ENCODE peak calls at places on chromosomes 3 and 15, in nine cellular contexts. M is psoas muscle, R is RWPE1, E is substantia nigra, J is PC-3, U is stomach, T is pancreas, S is left lung, Z is prostate gland. W is an unnamed sample.

GRCh38 chr3:99781761-99782160 is 35.9 kb upstream of the CMSS1 start:
- DNase-seq in Z (no peak), J (peak; percentile 90), M (no peak), R (no peak), S (no peak), T (no peak), U (no peak), E (no peak), W (no peak)

GRCh38 chr3:59246719-59247401 is 197.0 kb upstream of the CFAP20DC start:
- DNase-seq in E (no peak), T (no peak), U (no peak), R (no peak), J (peak; percentile 70), M (no peak), S (no peak), Z (no peak), W (no peak)

GRCh38 chr15:101092867-101093202 is 159.0 kb downstream of the CHSY1 start:
- DNase-seq in Z (no peak), J (no peak), U (no peak), S (no peak), T (no peak), R (no peak), M (no peak), E (no peak), W (no peak)

GRCh38 chr3:189355481-189356201 is 183.9 kb downstream of the TPRG1 start:
- DNase-seq in M (no peak), S (no peak), U (no peak), Z (peak; percentile 17), T (no peak), E (no peak), J (peak; percentile 84), R (peak; percentile 85), W (peak; percentile 79)

GRCh38 chr3:185874119-185874518 is 49.3 kb upstream of the IGF2BP2 start:
- DNase-seq in E (no peak), S (no peak), Z (no peak), T (no peak), J (no peak), U (no peak), M (no peak), R (no peak), W (no peak)

GRCh38 chr3:99504258-99504657 is 134.1 kb upstream of the COL8A1 start:
- DNase-seq in T (no peak), Z (no peak), U (no peak), J (no peak), R (no peak), S (no peak), E (no peak), M (no peak), W (no peak)

GRCh38 chr15:53448215-53449001 is 311.1 kb downstream of the WDR72 start:
- DNase-seq in T (no peak), M (no peak), U (no peak), R (no peak), Z (no peak), S (no peak), J (no peak), E (no peak), W (no peak)

GRCh38 chr3:115292131-115292530 is 145.0 kb upstream of the ZBTB20 start:
- DNase-seq in J (no peak), U (no peak), E (no peak), M (no peak), T (no peak), Z (no peak), S (no peak), R (no peak), W (no peak)

GRCh38 chr3:55000946-55001345 is 73.1 kb upstream of the LRTM1 start:
- DNase-seq in E (no peak), R (no peak), S (no peak), Z (no peak), U (no peak), J (no peak), M (no peak), T (no peak), W (no peak)

GRCh38 chr3:53845103-53845880 is 927 bp downstream of the CHDH start:
- DNase-seq in Z (peak; percentile 69), U (peak; percentile 71), T (no peak), E (peak; percentile 24), R (peak; percentile 34), S (peak; percentile 63), M (peak; percentile 77), J (peak; percentile 67), W (no peak)

GRCh38 chr3:187986514-187986934 is 167.4 kb upstream of the LPP start:
- DNase-seq in S (no peak), M (peak; percentile 48), J (peak; percentile 94), Z (no peak), R (peak; percentile 80), T (no peak), U (no peak), E (no peak), W (no peak)

GRCh38 chr3:79983063-79983561 is 215.3 kb upstream of the ROBO1 start:
- DNase-seq in R (no peak), M (no peak), Z (no peak), T (no peak), U (no peak), S (no peak), E (no peak), J (peak; percentile 69), W (no peak)

GRCh38 chr15:73467758-73468157 is 24.8 kb downstream of the REC114 start:
- DNase-seq in T (no peak), E (no peak), Z (no peak), S (no peak), U (no peak), M (no peak), J (no peak), R (no peak), W (no peak)

GRCh38 chr3:120524171-120524923 is 71.8 kb upstream of the NDUFB4 start:
- DNase-seq in S (no peak), M (no peak), Z (no peak), U (no peak), J (peak; percentile 75), R (no peak), E (no peak), T (no peak), W (no peak)

GRCh38 chr3:197478746-197479668 is 76.8 kb downstream of the BDH1 start:
- DNase-seq in U (no peak), J (peak; percentile 64), Z (no peak), M (no peak), R (peak; percentile 70), S (no peak), E (no peak), T (no peak), W (no peak)

GRCh38 chr3:112958749-112959560 is 15.9 kb downstream of the CD200R1 start:
- DNase-seq in J (no peak), U (no peak), E (no peak), R (no peak), S (no peak), M (no peak), Z (no peak), T (no peak), W (no peak)

GRCh38 chr15:31740203-31740602 is 290.1 kb upstream of the CHRNA7 start:
- DNase-seq in Z (no peak), M (no peak), J (no peak), U (no peak), R (no peak), E (peak; percentile 27), T (no peak), S (no peak), W (no peak)

GRCh38 chr15:31557899-31558298 is 231.3 kb downstream of the KLF13 start:
- DNase-seq in E (no peak), U (no peak), J (no peak), T (no peak), S (no peak), R (no peak), Z (no peak), M (no peak), W (no peak)

GRCh38 chr3:45123841-45124269 is 22.3 kb downstream of the CDCP1 start:
- DNase-seq in M (no peak), T (no peak), Z (no peak), J (peak; percentile 94), S (no peak), E (no peak), U (no peak), R (peak; percentile 88), W (no peak)

GRCh38 chr3:13879102-13879945 is 547 bp downstream of the WNT7A start:
- DNase-seq in M (no peak), T (peak; percentile 74), J (peak; percentile 45), R (peak; percentile 34), E (no peak), Z (peak; percentile 15), S (no peak), U (no peak), W (no peak)

GRCh38 chr3:47057212-47057671 is 77.8 kb downstream of the NBEAL2 start:
- DNase-seq in M (no peak), U (no peak), S (no peak), R (peak; percentile 1), Z (no peak), J (no peak), T (no peak), E (no peak), W (peak; percentile 78)

GRCh38 chr3:174859109-174859735 is at the start of gene NAALADL2:
- DNase-seq in R (no peak), Z (peak; percentile 24), J (peak; percentile 82), M (no peak), T (no peak), U (no peak), S (no peak), E (no peak), W (no peak)

GRCh38 chr3:120559228-120560061 is 36.7 kb upstream of the NDUFB4 start:
- DNase-seq in T (no peak), E (no peak), Z (no peak), U (no peak), M (no peak), J (peak; percentile 97), R (peak; percentile 45), S (no peak), W (no peak)

GRCh38 chr3:182568206-182568605 is 225.1 kb upstream of the ATP11B start:
- DNase-seq in E (no peak), T (no peak), U (no peak), S (no peak), R (no peak), Z (no peak), M (no peak), J (no peak), W (no peak)
- H3K27ac ChIP-seq in E (no peak overlapping the region), T (no peak overlapping the region), U (no peak overlapping the region), S (no peak overlapping the region), R (no peak overlapping the region), Z (no peak overlapping the region), M (no peak overlapping the region), J (no peak overlapping the region), W (no peak overlapping the region)

GRCh38 chr3:147945968-147946519 is 536.9 kb downstream of the ZIC1 start:
- DNase-seq in Z (no peak), J (peak; percentile 61), S (peak; percentile 49), T (peak; percentile 51), U (no peak), E (peak; percentile 25), M (peak; percentile 52), R (peak; percentile 48), W (no peak)
- H3K27ac ChIP-seq in Z (no peak overlapping the region), J (peak overlapping the region; percentile 7), S (peak overlapping the region; percentile 63), T (peak overlapping the region; percentile 30), U (peak overlapping the region; percentile 13), E (peak overlapping the region; percentile 46), M (peak overlapping the region; percentile 24), R (no peak overlapping the region), W (no peak overlapping the region)

GRCh38 chr3:37987315-37987697 is 3.3 kb upstream of the VILL start:
- DNase-seq in U (no peak), T (peak; percentile 71), Z (no peak), R (no peak), E (no peak), S (no peak), M (no peak), J (no peak), W (no peak)
- H3K27ac ChIP-seq in U (peak overlapping the region; percentile 86), T (peak overlapping the region; percentile 77), Z (peak overlapping the region; percentile 56), R (peak overlapping the region; percentile 54), E (no peak overlapping the region), S (peak overlapping the region; percentile 72), M (no peak overlapping the region), J (peak overlapping the region; percentile 18), W (no peak overlapping the region)

GRCh38 chr3:134067311-134068161 is 37.8 kb upstream of the SLCO2A1 start:
- DNase-seq in Z (no peak), R (no peak), T (no peak), E (no peak), S (no peak), J (no peak), M (no peak), U (no peak), W (no peak)
- H3K27ac ChIP-seq in Z (no peak overlapping the region), R (no peak overlapping the region), T (no peak overlapping the region), E (no peak overlapping the region), S (no peak overlapping the region), J (no peak overlapping the region), M (no peak overlapping the region), U (no peak overlapping the region), W (no peak overlapping the region)

W was measured in CD4-positive, CD25-positive, alpha-beta regulatory T cell.